ENCODE peak calls at places on chromosomes 6 and 20, in ten cellular contexts. W, P, S, L, Q, R, O, D, Y and I are unnamed samples.

GRCh38 chr6:122798099-122798641 is 9.1 kb downstream of the SMPDL3A start:
- DNase-seq in W (no peak), P (peak; percentile 89), S (no peak), L (no peak), Q (no peak), R (no peak), O (no peak), D (peak; percentile 64), Y (peak; percentile 39), I (peak; percentile 67)

GRCh38 chr6:42698217-42698616 is 24.2 kb downstream of the PRPH2 start:
- DNase-seq in W (no peak), P (no peak), S (no peak), L (no peak), Q (no peak), R (no peak), O (no peak), D (no peak), Y (no peak), I (no peak)

GRCh38 chr6:42251500-42251899 is 33.8 kb upstream of the MRPS10 start:
- DNase-seq in W (no peak), P (no peak), S (no peak), L (no peak), Q (no peak), R (no peak), O (no peak), D (no peak), Y (no peak), I (no peak)

GRCh38 chr20:22700387-22700786 is 116.0 kb upstream of the FOXA2 start:
- DNase-seq in W (no peak), P (no peak), S (no peak), L (no peak), Q (no peak), R (no peak), O (no peak), D (no peak), Y (no peak), I (no peak)

GRCh38 chr6:170176621-170177382 is 114.1 kb downstream of the DLL1 start:
- DNase-seq in W (no peak), P (no peak), S (no peak), L (peak; percentile 71), Q (peak; percentile 64), R (peak; percentile 48), O (no peak), D (no peak), Y (no peak), I (no peak)

GRCh38 chr6:133286765-133287164 is 45.6 kb downstream of the EYA4 start:
- DNase-seq in W (no peak), P (no peak), S (no peak), L (no peak), Q (no peak), R (no peak), O (no peak), D (no peak), Y (no peak), I (peak; percentile 4)

GRCh38 chr6:19637010-19637409 is 200.2 kb upstream of the ID4 start:
- DNase-seq in W (no peak), P (no peak), S (no peak), L (no peak), Q (no peak), R (no peak), O (no peak), D (no peak), Y (no peak), I (no peak)

GRCh38 chr20:23514848-23515247 is 23.9 kb downstream of the CST8 start:
- DNase-seq in W (no peak), P (no peak), S (no peak), L (no peak), Q (no peak), R (no peak), O (no peak), D (no peak), Y (no peak), I (no peak)

GRCh38 chr20:49610701-49611538 is 43.0 kb upstream of the PTGIS start:
- DNase-seq in W (peak; percentile 62), P (peak; percentile 61), S (peak; percentile 80), L (peak; percentile 95), Q (peak; percentile 95), R (peak; percentile 78), O (no peak), D (peak; percentile 83), Y (peak; percentile 87), I (peak; percentile 62)

GRCh38 chr20:50038169-50038568 is 55.4 kb downstream of the SNAI1 start:
- DNase-seq in W (no peak), P (no peak), S (no peak), L (no peak), Q (no peak), R (no peak), O (no peak), D (no peak), Y (no peak), I (no peak)

GRCh38 chr6:44247338-44248302 is 719 bp downstream of the HSP90AB1 start:
- DNase-seq in W (peak; percentile 75), P (peak; percentile 75), S (peak; percentile 94), L (peak; percentile 95), Q (peak; percentile 96), R (peak; percentile 95), O (no peak), D (peak; percentile 81), Y (peak; percentile 64), I (peak; percentile 59)

GRCh38 chr20:57346477-57346876 is 4.6 kb upstream of the RAE1 start:
- DNase-seq in W (peak; percentile 55), P (peak; percentile 52), S (peak; percentile 61), L (peak; percentile 84), Q (peak; percentile 81), R (peak; percentile 70), O (peak; percentile 34), D (peak; percentile 87), Y (peak; percentile 78), I (peak; percentile 78)

GRCh38 chr6:34235605-34236422 is 859 bp upstream of the HMGA1 start:
- DNase-seq in W (no peak), P (peak; percentile 93), S (peak; percentile 79), L (peak; percentile 82), Q (peak; percentile 94), R (peak; percentile 83), O (no peak), D (peak; percentile 77), Y (peak; percentile 77), I (peak; percentile 93)

GRCh38 chr20:21436186-21436585 is 38.9 kb upstream of the NKX2-4 start:
- DNase-seq in W (no peak), P (peak; percentile 97), S (no peak), L (no peak), Q (no peak), R (no peak), O (no peak), D (no peak), Y (no peak), I (peak; percentile 92)

GRCh38 chr20:37596168-37596567 is 68.5 kb upstream of the BLCAP start:
- DNase-seq in W (no peak), P (no peak), S (no peak), L (no peak), Q (no peak), R (no peak), O (no peak), D (no peak), Y (no peak), I (no peak)

GRCh38 chr6:714100-714499 is 21.2 kb upstream of the EXOC2 start:
- DNase-seq in W (no peak), P (no peak), S (no peak), L (no peak), Q (no peak), R (no peak), O (no peak), D (no peak), Y (no peak), I (no peak)

GRCh38 chr6:167552961-167553360 is 228.1 kb downstream of the TTLL2 start:
- DNase-seq in W (no peak), P (no peak), S (no peak), L (no peak), Q (no peak), R (no peak), O (no peak), D (no peak), Y (no peak), I (no peak)

GRCh38 chr6:85135376-85136094 is 314.3 kb upstream of the NT5E start:
- DNase-seq in W (no peak), P (no peak), S (no peak), L (no peak), Q (no peak), R (no peak), O (no peak), D (no peak), Y (no peak), I (no peak)

GRCh38 chr6:70604254-70604653 is 37.5 kb downstream of the SDHAF4 start:
- DNase-seq in W (no peak), P (no peak), S (no peak), L (no peak), Q (no peak), R (no peak), O (no peak), D (no peak), Y (no peak), I (no peak)

GRCh38 chr6:83862776-83863471 is 3.4 kb downstream of the CYB5R4 start:
- DNase-seq in W (no peak), P (no peak), S (no peak), L (no peak), Q (no peak), R (no peak), O (no peak), D (no peak), Y (no peak), I (peak; percentile 9)

GRCh38 chr20:62367136-62367482 is at the start of gene LAMA5:
- DNase-seq in W (no peak), P (no peak), S (peak; percentile 23), L (no peak), Q (no peak), R (no peak), O (no peak), D (peak; percentile 60), Y (peak; percentile 9), I (no peak)

GRCh38 chr20:45082468-45082867 is 18.5 kb downstream of the KCNS1 start:
- DNase-seq in W (no peak), P (no peak), S (no peak), L (no peak), Q (no peak), R (no peak), O (no peak), D (no peak), Y (no peak), I (no peak)

GRCh38 chr6:163706688-163707087 is 292.2 kb downstream of the QKI start:
- DNase-seq in W (no peak), P (no peak), S (no peak), L (no peak), Q (no peak), R (no peak), O (no peak), D (no peak), Y (no peak), I (peak; percentile 35)

GRCh38 chr20:37566590-37567330 is 39.1 kb upstream of the BLCAP start:
- DNase-seq in W (no peak), P (no peak), S (no peak), L (peak; percentile 37), Q (no peak), R (no peak), O (no peak), D (no peak), Y (no peak), I (no peak)

GRCh38 chr6:132140150-132140549 is 189.0 kb upstream of the CCN2 start:
- DNase-seq in W (no peak), P (no peak), S (no peak), L (no peak), Q (no peak), R (no peak), O (no peak), D (no peak), Y (no peak), I (no peak)

GRCh38 chr6:90584636-90585255 is 2.1 kb downstream of the MAP3K7 start:
- DNase-seq in W (no peak), P (peak; percentile 3), S (no peak), L (no peak), Q (no peak), R (no peak), O (no peak), D (no peak), Y (no peak), I (peak; percentile 23)